ENCODE peak calls at places on chromosomes 16 and 17, in five cellular contexts. E, V, B, J and S are unnamed samples.

GRCh38 chr17:16877102-16877501 is 94.8 kb downstream of the TNFRSF13B start:
- DNase-seq in E (peak; percentile 52), V (no peak), B (no peak), J (no peak), S (no peak)

GRCh38 chr16:54275956-54276355 is 10.6 kb downstream of the IRX3 start:
- DNase-seq in E (no peak), V (peak; percentile 31), B (no peak), J (no peak), S (no peak)

GRCh38 chr17:37710344-37710886 is 34.4 kb downstream of the HNF1B start:
- DNase-seq in E (peak; percentile 48), V (no peak), B (peak; percentile 94), J (peak; percentile 69), S (no peak)

GRCh38 chr16:81551141-81551808 is 106.7 kb downstream of the CMIP start:
- DNase-seq in E (peak; percentile 21), V (no peak), B (no peak), J (peak; percentile 54), S (no peak)

GRCh38 chr16:48317614-48318013 is 67.6 kb downstream of the SIAH1 start:
- DNase-seq in E (peak; percentile 14), V (no peak), B (no peak), J (peak; percentile 72), S (peak; percentile 68)

GRCh38 chr16:57621521-57622268 is 6.7 kb upstream of the ADGRG1 start:
- DNase-seq in E (no peak), V (peak; percentile 48), B (no peak), J (no peak), S (no peak)

GRCh38 chr16:88599092-88599733 is 29.0 kb downstream of the ZC3H18 start:
- DNase-seq in E (no peak), V (peak; percentile 90), B (peak; percentile 64), J (peak; percentile 2), S (no peak)

GRCh38 chr17:34206569-34206968 is 48.5 kb upstream of the CCL2 start:
- DNase-seq in E (no peak), V (no peak), B (no peak), J (no peak), S (no peak)

GRCh38 chr17:7219812-7220592 is at the start of the genes ACADVL and DLG4:
- DNase-seq in E (peak; percentile 85), V (peak; percentile 95), B (peak; percentile 93), J (peak; percentile 94), S (peak; percentile 86)

GRCh38 chr17:39908789-39909352 is 9.6 kb downstream of the GSDMB start:
- DNase-seq in E (no peak), V (no peak), B (no peak), J (no peak), S (no peak)

GRCh38 chr16:80259289-80259805 is 281.4 kb upstream of the DYNLRB2 start:
- DNase-seq in E (no peak), V (no peak), B (no peak), J (no peak), S (no peak)

GRCh38 chr17:35432176-35433074 is at the start of gene SLFN12:
- DNase-seq in E (peak; percentile 80), V (peak; percentile 70), B (peak; percentile 43), J (peak; percentile 96), S (peak; percentile 94)

GRCh38 chr17:6100146-6100545 is 30.0 kb downstream of the WSCD1 start:
- DNase-seq in E (no peak), V (peak; percentile 57), B (no peak), J (no peak), S (no peak)

GRCh38 chr16:49608801-49609200 is 235.2 kb downstream of the C16orf78 start:
- DNase-seq in E (peak; percentile 35), V (peak; percentile 66), B (no peak), J (peak; percentile 77), S (peak; percentile 34)

GRCh38 chr17:75832652-75833400 is 11.4 kb downstream of the UNC13D start:
- DNase-seq in E (no peak), V (no peak), B (no peak), J (no peak), S (peak; percentile 33)

GRCh38 chr17:49969134-49969759 is at the start of gene DLX4:
- DNase-seq in E (no peak), V (no peak), B (no peak), J (no peak), S (no peak)

GRCh38 chr16:49776085-49776501 is 79.8 kb downstream of the ZNF423 start:
- DNase-seq in E (no peak), V (no peak), B (no peak), J (peak; percentile 62), S (peak; percentile 92)

GRCh38 chr16:23398987-23399805 is 53.8 kb downstream of the COG7 start:
- DNase-seq in E (no peak), V (peak; percentile 39), B (no peak), J (no peak), S (no peak)

GRCh38 chr17:37802712-37803416 is 58.0 kb upstream of the HNF1B start:
- DNase-seq in E (no peak), V (peak; percentile 66), B (no peak), J (peak; percentile 84), S (no peak)

GRCh38 chr16:85652431-85653221 is 36.1 kb downstream of the GINS2 start:
- DNase-seq in E (peak; percentile 90), V (peak; percentile 82), B (peak; percentile 61), J (peak; percentile 54), S (peak; percentile 76)

GRCh38 chr16:31073073-31073822 is 792 bp downstream of the ZNF668 start:
- DNase-seq in E (peak; percentile 96), V (peak; percentile 94), B (peak; percentile 94), J (peak; percentile 94), S (peak; percentile 92)

GRCh38 chr17:16950488-16950887 is 21.4 kb downstream of the TNFRSF13B start:
- DNase-seq in E (no peak), V (no peak), B (no peak), J (no peak), S (no peak)

GRCh38 chr17:6495450-6496115 is 51.3 kb downstream of the PIMREG start:
- DNase-seq in E (no peak), V (peak; percentile 12), B (no peak), J (no peak), S (no peak)

GRCh38 chr17:8120520-8121443 is 2.5 kb upstream of the ALOXE3 start:
- DNase-seq in E (peak; percentile 91), V (no peak), B (peak; percentile 67), J (peak; percentile 70), S (peak; percentile 74)

GRCh38 chr17:42653179-42654124 is 5.6 kb upstream of the TUBG2 start:
- DNase-seq in E (peak; percentile 31), V (peak; percentile 89), B (peak; percentile 31), J (peak; percentile 87), S (no peak)

GRCh38 chr17:27049104-27049784 is 244.7 kb upstream of the WSB1 start:
- DNase-seq in E (no peak), V (no peak), B (no peak), J (no peak), S (no peak)

GRCh38 chr16:69444873-69445517 is 20.6 kb downstream of the CYB5B start:
- DNase-seq in E (no peak), V (no peak), B (no peak), J (peak; percentile 58), S (no peak)

GRCh38 chr17:17027442-17028058 is 14.7 kb upstream of the MPRIP start:
- DNase-seq in E (no peak), V (no peak), B (no peak), J (no peak), S (no peak)

GRCh38 chr16:72928089-72928981 is 119.6 kb downstream of the ZFHX3 start:
- DNase-seq in E (no peak), V (no peak), B (no peak), J (no peak), S (no peak)

GRCh38 chr17:17140590-17140980 is 65.5 kb downstream of the PLD6 start:
- DNase-seq in E (no peak), V (no peak), B (no peak), J (peak; percentile 55), S (no peak)

GRCh38 chr16:24318670-24319069 is 62.5 kb downstream of the CACNG3 start:
- DNase-seq in E (peak; percentile 62), V (no peak), B (no peak), J (no peak), S (no peak)

DNA sequence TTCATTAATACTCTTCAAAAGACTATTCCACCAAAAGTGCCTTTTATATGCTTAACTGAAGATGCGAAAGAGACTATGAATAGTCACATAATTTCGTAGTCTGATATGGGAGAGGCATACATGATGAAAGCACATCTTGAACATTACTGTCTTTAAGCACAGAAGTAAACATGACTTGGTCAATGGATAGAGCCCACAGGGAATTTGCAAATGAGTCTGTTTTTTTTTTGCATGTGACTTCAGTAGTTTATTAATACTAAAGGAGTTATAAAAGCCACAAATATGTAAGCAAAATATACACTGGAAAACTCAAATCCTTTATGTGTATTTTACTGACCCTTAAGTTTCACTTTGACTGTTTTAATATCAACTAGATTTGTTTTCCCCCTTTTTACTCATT is 15.9 kb downstream of the ADPRM start:
- DNase-seq in E (no peak), V (no peak), B (no peak), J (no peak), S (no peak)
- H3K36me3 ChIP-seq in E (peaks cover 23% of the 10 kb centered on the region), V (peaks cover 59% of the 10 kb centered on the region), B (no peaks in the 10 kb centered on the region), J (peaks cover 13% of the 10 kb centered on the region), S (peaks cover 3% of the 10 kb centered on the region)

DNA sequence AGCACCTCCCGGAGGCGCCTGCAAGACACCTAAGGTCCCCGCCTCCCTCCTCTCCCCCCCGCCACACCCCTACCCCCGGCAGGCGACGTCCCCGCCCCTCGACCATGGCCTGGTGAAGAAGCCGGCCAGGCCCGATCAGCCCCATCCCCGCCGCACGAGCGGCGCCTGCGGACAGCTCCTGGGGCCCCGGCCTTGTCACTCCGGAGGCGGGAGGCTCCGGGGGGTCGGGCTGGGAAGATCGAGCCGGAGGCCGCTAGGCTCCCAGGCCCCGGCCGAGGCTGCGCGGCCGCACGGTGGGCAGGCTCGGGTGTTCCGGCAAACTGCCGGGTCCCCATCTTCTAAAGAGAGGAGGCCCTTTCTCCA is 386 bp upstream of the ACE start:
- DNase-seq in E (no peak), V (no peak), B (no peak), J (peak; percentile 38), S (peak; percentile 47)
- H3K27ac ChIP-seq in E (no peak overlapping the region), V (no peak overlapping the region), B (peak overlapping the region; percentile 82), J (no peak overlapping the region), S (no peak overlapping the region)

DNA sequence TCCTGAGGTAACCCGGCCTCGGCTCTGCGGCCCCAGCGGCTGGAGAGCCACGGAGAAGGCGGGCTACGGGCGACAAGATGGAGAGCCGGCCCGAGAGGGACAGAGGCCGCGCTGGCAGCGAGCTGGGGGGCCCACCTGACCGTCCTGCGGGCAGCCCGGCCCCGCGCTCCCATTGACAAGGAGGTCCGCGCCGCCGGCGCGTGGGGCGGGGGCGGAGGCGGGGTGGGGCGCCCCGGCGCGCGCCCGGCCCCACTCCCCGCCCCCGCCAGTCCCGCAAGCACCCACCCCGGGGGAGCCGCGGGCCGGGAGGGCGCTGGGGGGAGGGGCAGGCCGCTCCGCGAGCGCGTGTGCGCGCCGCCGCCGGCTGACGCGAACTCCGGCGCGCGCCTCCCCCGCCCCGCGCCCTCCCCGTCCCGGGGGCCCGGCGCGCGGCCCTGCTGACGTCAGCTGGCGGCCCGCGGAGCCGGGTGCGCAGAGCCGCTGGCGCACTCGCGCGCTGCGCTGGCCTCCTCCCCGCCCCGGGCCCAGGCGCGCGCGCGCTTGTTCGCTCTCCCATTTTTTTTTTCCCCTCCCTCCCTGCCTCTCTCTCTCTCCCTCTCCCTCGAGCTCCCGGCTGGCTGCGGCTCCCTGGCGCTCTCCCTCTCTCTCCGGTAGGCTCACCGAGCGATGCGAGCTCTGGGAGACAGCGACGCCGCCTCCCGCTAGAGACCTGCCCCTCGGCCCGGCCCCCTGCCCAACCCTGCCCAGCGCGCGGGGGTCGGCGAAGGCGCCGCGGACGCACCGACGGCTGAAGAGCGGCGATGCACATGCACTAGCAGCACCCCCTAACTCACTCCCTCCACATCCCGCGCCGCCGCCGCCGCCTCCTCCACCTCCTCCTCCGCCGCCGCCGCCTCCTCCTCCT is at the start of gene GNAO1:
- DNase-seq in E (peak; percentile 77), V (peak; percentile 84), B (peak; percentile 56), J (peak; percentile 72), S (peak; percentile 77)
- H3K4me1 ChIP-seq in E (peaks cover 12% of the 10 kb centered on the region), V (peaks cover 50% of the 10 kb centered on the region), B (no peaks in the 10 kb centered on the region), J (no peaks in the 10 kb centered on the region), S (no peaks in the 10 kb centered on the region)

GRCh38 chr17:82043507-82043906 is 6.0 kb upstream of the DCXR start:
- DNase-seq in E (no peak), V (no peak), B (no peak), J (no peak), S (no peak)
- H3K36me3 ChIP-seq in E (peaks cover 12% of the 10 kb centered on the region), V (peaks cover 20% of the 10 kb centered on the region), B (no peaks in the 10 kb centered on the region), J (no peaks in the 10 kb centered on the region), S (no peaks in the 10 kb centered on the region)